ENCODE peak calls at places on chromosomes 7 and 10, in four cellular contexts. Y, P, T and J are unnamed samples.

GRCh38 chr7:150451097-150451793 is 815 bp downstream of the GIMAP8 start:
- DNase-seq in Y (no peak), P (no peak), T (no peak), J (no peak)

GRCh38 chr10:97713351-97713827 is at the start of gene MARVELD1:
- DNase-seq in Y (no peak), P (peak; percentile 88), T (peak; percentile 59), J (peak; percentile 77)

GRCh38 chr7:136303162-136303561 is 326.0 kb upstream of the MTPN start:
- DNase-seq in Y (no peak), P (no peak), T (no peak), J (no peak)

GRCh38 chr10:125083576-125083920 is 76.8 kb downstream of the CTBP2 start:
- DNase-seq in Y (no peak), P (no peak), T (no peak), J (peak; percentile 97)

GRCh38 chr10:25080880-25081581 is 64.6 kb downstream of the THNSL1 start:
- DNase-seq in Y (peak; percentile 84), P (peak; percentile 81), T (peak; percentile 80), J (peak; percentile 83)

GRCh38 chr7:24119852-24120251 is 164.1 kb upstream of the NPY start:
- DNase-seq in Y (no peak), P (no peak), T (no peak), J (no peak)

GRCh38 chr10:76547352-76547972 is 1090.1 kb downstream of the KCNMA1 start:
- DNase-seq in Y (peak; percentile 65), P (peak; percentile 67), T (peak; percentile 84), J (peak; percentile 77)

GRCh38 chr10:120486671-120487205 is 29.7 kb downstream of the PLPP4 start:
- DNase-seq in Y (no peak), P (no peak), T (no peak), J (no peak)

GRCh38 chr7:137953043-137953691 is 48.7 kb downstream of the CREB3L2 start:
- DNase-seq in Y (no peak), P (no peak), T (no peak), J (peak; percentile 98)

DNA sequence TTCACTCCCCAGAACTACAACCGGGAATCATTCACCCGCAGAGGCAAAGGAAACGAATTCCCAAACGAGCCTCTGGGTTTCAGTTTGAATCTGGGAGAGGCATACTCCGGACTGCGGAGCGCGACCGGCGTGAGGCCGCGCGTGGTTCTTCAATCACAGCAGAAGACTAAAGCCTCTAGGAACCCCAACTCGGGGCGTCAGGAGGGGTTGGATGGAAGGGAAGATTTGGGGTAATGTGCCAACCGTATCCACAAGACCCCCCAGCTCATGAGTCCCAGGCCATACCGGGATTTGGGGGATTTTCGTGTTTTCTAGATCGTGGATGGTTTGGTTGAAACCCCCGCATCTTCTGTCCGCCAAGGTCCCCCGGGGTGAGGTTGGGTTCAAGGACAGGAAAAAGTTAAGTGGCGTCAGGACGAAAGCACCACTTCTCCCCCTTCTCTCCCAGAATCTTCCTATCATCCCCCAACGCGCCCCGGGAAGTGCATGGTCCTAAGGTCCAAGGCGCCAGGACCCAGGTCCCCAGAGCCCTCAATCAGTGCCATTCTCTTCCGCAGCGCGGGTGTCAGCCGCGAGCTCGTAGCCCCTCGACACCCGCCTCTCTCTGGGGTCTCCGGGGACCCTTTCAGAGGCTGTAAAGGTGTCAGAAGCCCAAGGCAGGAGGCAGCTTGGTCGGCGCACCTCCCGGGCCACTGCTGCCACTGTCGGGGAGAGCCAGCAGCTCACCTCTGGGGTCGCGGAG is 1.7 kb downstream of the MKX start:
- DNase-seq in Y (no peak), P (no peak), T (no peak), J (peak; percentile 8)
- H3K23ac ChIP-seq in Y (no peak overlapping the region), P (no peak overlapping the region), T (no peak overlapping the region), J (peak overlapping the region; percentile 53)

GRCh38 chr10:5814110-5815107 is 1.2 kb upstream of the GDI2 start:
- DNase-seq in Y (no peak), P (no peak), T (no peak), J (peak; percentile 22)
- H3K23ac ChIP-seq in Y (no peak overlapping the region), P (no peak overlapping the region), T (no peak overlapping the region), J (peak overlapping the region; percentile 95)

GRCh38 chr7:12403287-12404181 is at the start of gene VWDE:
- DNase-seq in Y (peak; percentile 11), P (peak; percentile 90), T (peak; percentile 58), J (no peak)
- H3K23ac ChIP-seq in Y (no peak within 1 kb of the TSS), P (no peak within 1 kb of the TSS), T (peak within 1 kb of the TSS; percentile 87), J (no peak within 1 kb of the TSS)

DNA sequence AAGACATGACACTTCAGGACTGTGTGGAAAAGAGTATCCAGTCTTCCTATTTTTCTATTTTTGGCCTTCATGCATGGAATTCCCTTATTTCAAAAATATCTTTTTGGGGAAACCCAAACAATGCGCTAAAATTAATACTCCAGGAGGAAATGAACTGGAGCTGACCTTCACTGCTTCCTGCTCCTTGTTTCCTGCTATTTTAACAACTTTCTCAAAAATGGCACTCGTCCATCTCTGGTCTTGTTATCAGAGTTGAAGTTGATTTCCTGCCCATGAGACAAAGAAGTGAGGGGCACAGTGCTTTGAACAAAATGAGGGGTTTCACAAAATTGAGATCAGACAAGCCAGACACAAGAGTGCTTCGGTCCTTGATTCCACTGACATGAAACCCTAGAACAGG is 193.1 kb downstream of the CREB5 start:
- DNase-seq in Y (no peak), P (no peak), T (no peak), J (no peak)
- H3K23ac ChIP-seq in Y (no peak overlapping the region), P (no peak overlapping the region), T (no peak overlapping the region), J (no peak overlapping the region)

GRCh38 chr7:2519119-2519930 is at the start of gene LFNG:
- DNase-seq in Y (peak; percentile 71), P (peak; percentile 84), T (peak; percentile 94), J (peak; percentile 83)

GRCh38 chr7:2518737-2519118 is 846 bp upstream of the LFNG start:
- DNase-seq in Y (no peak), P (no peak), T (no peak), J (no peak)

GRCh38 chr7:2517004-2517403 is 2.6 kb upstream of the LFNG start:
- DNase-seq in Y (no peak), P (no peak), T (no peak), J (peak; percentile 93)

GRCh38 chr7:2517678-2518077 is 1.9 kb upstream of the LFNG start:
- DNase-seq in Y (no peak), P (no peak), T (no peak), J (peak; percentile 61)

DNA sequence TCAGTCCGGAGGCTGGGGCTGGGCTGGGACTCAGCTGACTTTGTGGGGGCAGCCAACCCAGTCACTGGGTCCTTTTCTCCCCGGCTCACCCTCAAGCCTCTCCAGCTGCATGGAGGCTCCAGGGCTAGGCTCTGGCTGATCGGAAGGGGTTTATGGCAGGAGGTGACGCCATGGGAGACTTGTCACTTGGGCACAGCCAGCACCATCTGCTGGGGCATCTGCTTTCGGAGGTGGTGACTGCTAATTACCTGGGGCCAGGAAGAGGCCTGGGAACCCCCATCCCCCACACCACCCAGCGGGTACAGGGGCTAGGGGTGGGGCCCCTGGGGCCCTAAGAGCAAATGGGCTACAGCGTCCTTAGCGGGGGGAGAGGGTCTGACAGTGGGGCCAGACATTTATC is 1.5 kb upstream of the LFNG start:
- DNase-seq in Y (no peak), P (no peak), T (no peak), J (no peak)
- H3K23ac ChIP-seq in Y (no peak overlapping the region), P (no peak overlapping the region), T (peak overlapping the region; percentile 86), J (peak overlapping the region; percentile 31)

GRCh38 chr10:43338117-43338516 is 33.3 kb upstream of the FXYD4 start:
- DNase-seq in Y (no peak), P (peak; percentile 62), T (no peak), J (no peak)
- H3K23ac ChIP-seq in Y (no peak overlapping the region), P (no peak overlapping the region), T (peak overlapping the region; percentile 25), J (no peak overlapping the region)

DNA sequence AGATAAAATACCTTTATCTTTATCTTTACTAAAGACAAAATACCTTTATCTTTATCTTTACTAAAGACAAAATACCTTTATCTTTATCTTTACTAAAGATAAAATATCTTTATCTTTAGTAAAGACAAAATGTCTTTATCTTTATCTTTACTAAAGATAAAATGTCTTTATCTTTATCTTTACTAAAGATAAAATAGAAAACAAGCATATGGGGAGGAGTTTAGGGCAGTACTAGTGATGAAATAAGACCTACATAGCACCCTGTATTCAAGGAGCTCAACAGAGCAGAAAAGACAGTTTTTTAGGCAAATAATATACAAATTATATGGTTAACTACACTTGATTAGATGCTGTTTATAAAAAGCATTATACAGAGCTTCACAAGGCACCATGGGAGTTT is 19.3 kb downstream of the ANKRD22 start:
- DNase-seq in Y (peak; percentile 5), P (no peak), T (no peak), J (no peak)
- H3K23ac ChIP-seq in Y (no peak overlapping the region), P (no peak overlapping the region), T (no peak overlapping the region), J (no peak overlapping the region)